ENCODE peak calls at places on chromosomes 13 and 19, in four cellular contexts. One of them, this sample, is unnamed.

GRCh38 chr19:29268721-29269483 is 56.0 kb upstream of the UQCRFS1 start:
- DNase-seq in fibroblast of gingiva: no peak
- DNase-seq in immature natural killer cell: no peak
- DNase-seq in foreskin fibroblast: no peak
- DNase-seq in this sample: no peak

GRCh38 chr13:28117689-28118377 is 17.5 kb upstream of the FLT3 start:
- DNase-seq in fibroblast of gingiva: no peak
- DNase-seq in immature natural killer cell: no peak
- DNase-seq in foreskin fibroblast: no peak
- DNase-seq in this sample: peak

GRCh38 chr19:30131246-30131645 is 189.2 kb downstream of the URI1 start:
- DNase-seq in fibroblast of gingiva: no peak
- DNase-seq in immature natural killer cell: no peak
- DNase-seq in foreskin fibroblast: no peak
- DNase-seq in this sample: no peak

GRCh38 chr19:6458695-6459355 is 767 bp downstream of the SLC25A23 start:
- DNase-seq in fibroblast of gingiva: no peak
- DNase-seq in immature natural killer cell: no peak
- DNase-seq in foreskin fibroblast: no peak
- DNase-seq in this sample: no peak

GRCh38 chr19:32977269-32977668 is 5.2 kb downstream of the FAAP24 start:
- DNase-seq in fibroblast of gingiva: no peak
- DNase-seq in immature natural killer cell: no peak
- DNase-seq in foreskin fibroblast: no peak
- DNase-seq in this sample: no peak

GRCh38 chr13:107373551-107373950 is 805.6 kb upstream of the ARGLU1 start:
- DNase-seq in fibroblast of gingiva: peak
- DNase-seq in immature natural killer cell: no peak
- DNase-seq in foreskin fibroblast: no peak
- DNase-seq in this sample: no peak

GRCh38 chr19:23817519-23817918 is 58.8 kb upstream of the ZNF681 start:
- DNase-seq in fibroblast of gingiva: no peak
- DNase-seq in immature natural killer cell: no peak
- DNase-seq in foreskin fibroblast: peak
- DNase-seq in this sample: peak

GRCh38 chr19:16419671-16420394 is 51.9 kb downstream of the EPS15L1 start:
- DNase-seq in fibroblast of gingiva: no peak
- DNase-seq in immature natural killer cell: no peak
- DNase-seq in foreskin fibroblast: no peak
- DNase-seq in this sample: no peak

GRCh38 chr13:79389031-79389430 is 17.0 kb downstream of the RBM26 start:
- DNase-seq in fibroblast of gingiva: no peak
- DNase-seq in immature natural killer cell: no peak
- DNase-seq in foreskin fibroblast: no peak
- DNase-seq in this sample: no peak

GRCh38 chr13:91078093-91078679 is 269.3 kb upstream of the MIR17HG start:
- DNase-seq in fibroblast of gingiva: no peak
- DNase-seq in immature natural killer cell: no peak
- DNase-seq in foreskin fibroblast: no peak
- DNase-seq in this sample: no peak

GRCh38 chr19:907183-907853 is 5.7 kb downstream of the R3HDM4 start:
- DNase-seq in fibroblast of gingiva: no peak
- DNase-seq in immature natural killer cell: no peak
- DNase-seq in foreskin fibroblast: no peak
- DNase-seq in this sample: no peak

GRCh38 chr19:41960973-41961372 is 1.9 kb upstream of the RABAC1 start:
- DNase-seq in fibroblast of gingiva: no peak
- DNase-seq in immature natural killer cell: no peak
- DNase-seq in foreskin fibroblast: no peak
- DNase-seq in this sample: no peak

GRCh38 chr13:49238621-49239020 is 9.1 kb upstream of the CDADC1 start:
- DNase-seq in fibroblast of gingiva: no peak
- DNase-seq in immature natural killer cell: no peak
- DNase-seq in foreskin fibroblast: no peak
- DNase-seq in this sample: no peak

GRCh38 chr13:90872491-90873025 is 474.9 kb upstream of the MIR17HG start:
- DNase-seq in fibroblast of gingiva: no peak
- DNase-seq in immature natural killer cell: no peak
- DNase-seq in foreskin fibroblast: no peak
- DNase-seq in this sample: no peak

GRCh38 chr13:51298812-51299211 is 40.7 kb upstream of the SERPINE3 start:
- DNase-seq in fibroblast of gingiva: no peak
- DNase-seq in immature natural killer cell: no peak
- DNase-seq in foreskin fibroblast: no peak
- DNase-seq in this sample: no peak

GRCh38 chr13:29165840-29166239 is 345.7 kb downstream of the MTUS2 start:
- DNase-seq in fibroblast of gingiva: no peak
- DNase-seq in immature natural killer cell: no peak
- DNase-seq in foreskin fibroblast: peak
- DNase-seq in this sample: no peak

GRCh38 chr13:50589651-50590054 is 253.8 kb downstream of the DLEU7 start:
- DNase-seq in fibroblast of gingiva: peak
- DNase-seq in immature natural killer cell: no peak
- DNase-seq in foreskin fibroblast: peak
- DNase-seq in this sample: no peak

GRCh38 chr13:50244913-50245574 is 229.8 kb downstream of the KCNRG start:
- DNase-seq in fibroblast of gingiva: peak
- DNase-seq in immature natural killer cell: no peak
- DNase-seq in foreskin fibroblast: peak
- DNase-seq in this sample: no peak

GRCh38 chr13:29923554-29924481 is 73.4 kb upstream of the UBL3 start:
- DNase-seq in fibroblast of gingiva: peak
- DNase-seq in immature natural killer cell: peak
- DNase-seq in foreskin fibroblast: peak
- DNase-seq in this sample: peak

GRCh38 chr19:46023311-46023779 is 492 bp upstream of the PGLYRP1 start:
- DNase-seq in fibroblast of gingiva: no peak
- DNase-seq in immature natural killer cell: no peak
- DNase-seq in foreskin fibroblast: no peak
- DNase-seq in this sample: peak

GRCh38 chr13:95233026-95233635 is 68.1 kb downstream of the ABCC4 start:
- DNase-seq in fibroblast of gingiva: peak
- DNase-seq in immature natural killer cell: no peak
- DNase-seq in foreskin fibroblast: no peak
- DNase-seq in this sample: no peak

GRCh38 chr13:112905990-112906641 is 62.9 kb upstream of the MCF2L start:
- DNase-seq in fibroblast of gingiva: no peak
- DNase-seq in immature natural killer cell: no peak
- DNase-seq in foreskin fibroblast: no peak
- DNase-seq in this sample: no peak

GRCh38 chr13:73399347-73400216 is 340.8 kb downstream of the KLF5 start:
- DNase-seq in fibroblast of gingiva: no peak
- DNase-seq in immature natural killer cell: no peak
- DNase-seq in foreskin fibroblast: no peak
- DNase-seq in this sample: no peak

GRCh38 chr19:2960120-2960519 is 15.3 kb upstream of the ZNF77 start:
- DNase-seq in fibroblast of gingiva: no peak
- DNase-seq in immature natural killer cell: no peak
- DNase-seq in foreskin fibroblast: no peak
- DNase-seq in this sample: no peak

GRCh38 chr19:42250666-42251531 is 4.0 kb downstream of the ERF start:
- DNase-seq in fibroblast of gingiva: no peak
- DNase-seq in immature natural killer cell: no peak
- DNase-seq in foreskin fibroblast: no peak
- DNase-seq in this sample: no peak

GRCh38 chr19:46068345-46069258 is 27.8 kb upstream of the IGFL4 start:
- DNase-seq in fibroblast of gingiva: peak
- DNase-seq in immature natural killer cell: no peak
- DNase-seq in foreskin fibroblast: peak
- DNase-seq in this sample: no peak

GRCh38 chr13:111060237-111060919 is 54.7 kb upstream of the ARHGEF7 start:
- DNase-seq in fibroblast of gingiva: no peak
- DNase-seq in immature natural killer cell: no peak
- DNase-seq in foreskin fibroblast: no peak
- DNase-seq in this sample: no peak

GRCh38 chr19:33383722-33384292 is 10.3 kb downstream of the CEBPG start:
- DNase-seq in fibroblast of gingiva: no peak
- DNase-seq in immature natural killer cell: no peak
- DNase-seq in foreskin fibroblast: no peak
- DNase-seq in this sample: no peak

GRCh38 chr13:40922437-40923040 is 96.6 kb downstream of the ELF1 start:
- DNase-seq in fibroblast of gingiva: no peak
- DNase-seq in immature natural killer cell: no peak
- DNase-seq in foreskin fibroblast: no peak
- DNase-seq in this sample: peak

GRCh38 chr13:50670847-50671542 is 172.5 kb downstream of the DLEU7 start:
- DNase-seq in fibroblast of gingiva: peak
- DNase-seq in immature natural killer cell: no peak
- DNase-seq in foreskin fibroblast: peak
- DNase-seq in this sample: no peak

GRCh38 chr19:33219261-33219812 is 6.3 kb downstream of the SLC7A10 start:
- DNase-seq in fibroblast of gingiva: no peak
- DNase-seq in immature natural killer cell: no peak
- DNase-seq in foreskin fibroblast: no peak
- DNase-seq in this sample: peak

GRCh38 chr19:41868989-41869300 is 8.1 kb upstream of the CD79A start:
- DNase-seq in fibroblast of gingiva: no peak
- DNase-seq in immature natural killer cell: no peak
- DNase-seq in foreskin fibroblast: no peak
- DNase-seq in this sample: no peak

GRCh38 chr13:20197361-20197834 is 4.7 kb upstream of the GJB2 start:
- DNase-seq in fibroblast of gingiva: peak
- DNase-seq in immature natural killer cell: peak
- DNase-seq in foreskin fibroblast: no peak
- DNase-seq in this sample: peak

GRCh38 chr13:45627656-45628055 is 12.1 kb upstream of the ERICH6B start:
- DNase-seq in fibroblast of gingiva: no peak
- DNase-seq in immature natural killer cell: no peak
- DNase-seq in foreskin fibroblast: no peak
- DNase-seq in this sample: no peak

GRCh38 chr19:13007292-13008045 is 12.2 kb downstream of the NFIX start:
- DNase-seq in fibroblast of gingiva: peak
- DNase-seq in immature natural killer cell: no peak
- DNase-seq in foreskin fibroblast: no peak
- DNase-seq in this sample: peak

GRCh38 chr13:100941377-100941776 is 266.8 kb upstream of the TMTC4 start:
- DNase-seq in fibroblast of gingiva: no peak
- DNase-seq in immature natural killer cell: no peak
- DNase-seq in foreskin fibroblast: no peak
- DNase-seq in this sample: no peak

GRCh38 chr13:111253334-111253872 is 67.0 kb upstream of the TEX29 start:
- DNase-seq in fibroblast of gingiva: peak
- DNase-seq in immature natural killer cell: no peak
- DNase-seq in foreskin fibroblast: peak
- DNase-seq in this sample: no peak

GRCh38 chr13:47865883-47866282 is 135.2 kb downstream of the SUCLA2 start:
- DNase-seq in fibroblast of gingiva: no peak
- DNase-seq in immature natural killer cell: no peak
- DNase-seq in foreskin fibroblast: no peak
- DNase-seq in this sample: no peak